ENCODE peak calls at places on chromosomes 11 and 22, in nine cellular contexts. L is mammary epithelial cell; V is activated CD4-positive, alpha-beta T cell treated with anti-CD3 and anti-CD28 coated beads, Interleukin-2, amount 50 U/mL, for 24 hours; X is right lobe of liver; I is stimulated activated CD4-positive, alpha-beta T cell treated with anti-CD3 and anti-CD28 coated beads, Interleukin-2, amount 100 ng/mL, for 48 hours; U is iris pigment epithelial cell; O is omental fat pad; C is ACHN; F is activated T-helper 1 cell treated with anti-CD3 and anti-CD28 coated beads, Interleukin-12 subunit alpha, Interleukin-12 subunit beta, Interleukin-2, Interleukin-4 antibody, amounts not matched to agents 30 ng/mL and 10 ng/mL and 1 ng/mL, durations not matched to agents 14 hours and 24 hours and 36 hours. M is an unnamed sample.

GRCh38 chr11:22634897-22635629 is 9.4 kb upstream of the FANCF start:
- DNase-seq in L (peak; percentile 29), V (no peak), X (peak; percentile 55), I (no peak), U (peak; percentile 36), O (no peak), C (no peak), F (no peak), M (no peak)

GRCh38 chr11:132312616-132313210 is 942.3 kb downstream of the NTM start:
- DNase-seq in L (no peak), V (no peak), X (no peak), I (no peak), U (peak; percentile 5), O (no peak), C (peak; percentile 17), F (no peak), M (no peak)

GRCh38 chr11:86447763-86448480 is 73.2 kb downstream of the CCDC81 start:
- DNase-seq in L (no peak), V (no peak), X (no peak), I (no peak), U (no peak), O (no peak), C (no peak), F (peak; percentile 31), M (peak; percentile 49)

GRCh38 chr11:113519989-113520613 is 44.9 kb upstream of the DRD2 start:
- DNase-seq in L (peak; percentile 37), V (no peak), X (no peak), I (no peak), U (no peak), O (no peak), C (no peak), F (no peak), M (no peak)

GRCh38 chr11:118068945-118069612 is 7.8 kb upstream of the TMPRSS4 start:
- DNase-seq in L (no peak), V (no peak), X (no peak), I (no peak), U (no peak), O (no peak), C (no peak), F (no peak), M (no peak)

GRCh38 chr11:46361283-46362145 is 14.3 kb downstream of the DGKZ start:
- DNase-seq in L (no peak), V (no peak), X (no peak), I (no peak), U (peak; percentile 55), O (no peak), C (no peak), F (peak; percentile 52), M (no peak)

GRCh38 chr11:68997124-68997994 is 15.7 kb downstream of the MRGPRF start:
- DNase-seq in L (no peak), V (no peak), X (peak; percentile 37), I (no peak), U (no peak), O (no peak), C (no peak), F (no peak), M (no peak)

GRCh38 chr11:126282361-126282741 is 542 bp upstream of the TIRAP start:
- DNase-seq in L (peak; percentile 17), V (no peak), X (peak; percentile 63), I (peak; percentile 31), U (peak; percentile 59), O (peak; percentile 24), C (peak; percentile 7), F (peak; percentile 17), M (no peak)

GRCh38 chr11:120573756-120574354 is 62.3 kb downstream of the GRIK4 start:
- DNase-seq in L (no peak), V (no peak), X (no peak), I (no peak), U (no peak), O (no peak), C (no peak), F (no peak), M (no peak)

GRCh38 chr22:30306629-30307016 is 17.3 kb upstream of the CASTOR1 start:
- DNase-seq in L (no peak), V (no peak), X (no peak), I (no peak), U (no peak), O (no peak), C (no peak), F (no peak), M (no peak)

GRCh38 chr11:8301622-8302021 is 37.9 kb upstream of the LMO1 start:
- DNase-seq in L (no peak), V (no peak), X (no peak), I (no peak), U (no peak), O (no peak), C (no peak), F (no peak), M (no peak)

GRCh38 chr22:17944205-17944725 is 80.1 kb downstream of the MICAL3 start:
- DNase-seq in L (no peak), V (no peak), X (no peak), I (no peak), U (no peak), O (no peak), C (no peak), F (no peak), M (no peak)

GRCh38 chr11:57476223-57476882 is 16.0 kb downstream of the RTN4RL2 start:
- DNase-seq in L (peak; percentile 40), V (no peak), X (peak; percentile 81), I (no peak), U (no peak), O (no peak), C (no peak), F (no peak), M (no peak)

GRCh38 chr11:133343951-133344350 is 188.3 kb downstream of the OPCML start:
- DNase-seq in L (peak; percentile 95), V (no peak), X (no peak), I (no peak), U (peak; percentile 32), O (no peak), C (peak; percentile 2), F (no peak), M (peak; percentile 37)

GRCh38 chr11:12502041-12502440 is 124.7 kb downstream of the PARVA start:
- DNase-seq in L (no peak), V (no peak), X (no peak), I (no peak), U (peak; percentile 58), O (no peak), C (no peak), F (no peak), M (no peak)

GRCh38 chr11:108754901-108755625 is 90.2 kb downstream of the DDX10 start:
- DNase-seq in L (no peak), V (no peak), X (no peak), I (no peak), U (peak; percentile 59), O (no peak), C (no peak), F (no peak), M (no peak)

GRCh38 chr11:111714522-111714921 is 51.7 kb downstream of the PPP2R1B start:
- DNase-seq in L (no peak), V (no peak), X (no peak), I (no peak), U (no peak), O (no peak), C (no peak), F (no peak), M (no peak)

GRCh38 chr11:107184936-107185335 is 166.7 kb upstream of the GUCY1A2 start:
- DNase-seq in L (no peak), V (no peak), X (no peak), I (no peak), U (no peak), O (no peak), C (no peak), F (no peak), M (no peak)

GRCh38 chr11:14974723-14975587 is 2.8 kb upstream of the CALCA start:
- DNase-seq in L (peak; percentile 33), V (peak; percentile 30), X (peak; percentile 65), I (peak; percentile 67), U (peak; percentile 46), O (no peak), C (no peak), F (peak; percentile 41), M (no peak)

GRCh38 chr11:114284021-114284420 is 12.2 kb upstream of the NNMT start:
- DNase-seq in L (no peak), V (no peak), X (peak; percentile 81), I (no peak), U (no peak), O (no peak), C (no peak), F (no peak), M (no peak)

GRCh38 chr11:77287615-77288273 is 13.7 kb downstream of the GDPD4 start:
- DNase-seq in L (peak; percentile 78), V (no peak), X (no peak), I (no peak), U (peak; percentile 93), O (no peak), C (peak; percentile 8), F (no peak), M (no peak)

GRCh38 chr11:130783322-130783721 is 133.0 kb downstream of the SNX19 start:
- DNase-seq in L (no peak), V (no peak), X (no peak), I (no peak), U (peak; percentile 3), O (no peak), C (no peak), F (no peak), M (no peak)

GRCh38 chr11:119356349-119357031 is 10.0 kb upstream of the MFRP start:
- DNase-seq in L (no peak), V (peak; percentile 44), X (peak; percentile 77), I (peak; percentile 75), U (peak; percentile 66), O (peak; percentile 66), C (peak; percentile 77), F (peak; percentile 61), M (peak; percentile 17)

GRCh38 chr11:1007279-1007678 is 29.2 kb downstream of the MUC6 start:
- DNase-seq in L (no peak), V (no peak), X (no peak), I (no peak), U (no peak), O (no peak), C (no peak), F (no peak), M (no peak)

GRCh38 chr11:2781413-2782274 is 81.8 kb upstream of the KCNQ1OT1 start:
- DNase-seq in L (no peak), V (no peak), X (peak; percentile 44), I (no peak), U (peak; percentile 18), O (peak; percentile 10), C (no peak), F (no peak), M (no peak)

M was measured in RCC 7860.